ENCODE peak calls at places on chromosomes 1 and 21, in six cellular contexts. I is testis, U is body of pancreas, Q is IMR-90, Z is tibial artery, M is aorta. K is an unnamed sample.

GRCh38 chr1:64479874-64480273 is 9.9 kb downstream of the CACHD1 start:
- DNase-seq in I (no peak), U (no peak), Q (no peak), Z (no peak), M (no peak), K (no peak)

GRCh38 chr1:67945733-67946374 is 104.6 kb downstream of the DIRAS3 start:
- DNase-seq in I (no peak), U (no peak), Q (peak; percentile 16), Z (no peak), M (no peak), K (no peak)

GRCh38 chr21:36265431-36265830 is 54.6 kb upstream of the MORC3 start:
- DNase-seq in I (no peak), U (no peak), Q (no peak), Z (no peak), M (no peak), K (no peak)

GRCh38 chr1:16954579-16954978 is 25.8 kb downstream of the MFAP2 start:
- DNase-seq in I (no peak), U (no peak), Q (no peak), Z (no peak), M (no peak), K (no peak)

GRCh38 chr1:66217021-66217420 is 316.9 kb upstream of the SGIP1 start:
- DNase-seq in I (no peak), U (no peak), Q (peak; percentile 79), Z (no peak), M (no peak), K (no peak)

GRCh38 chr1:221093903-221094865 is 214.9 kb downstream of the HLX start:
- DNase-seq in I (no peak), U (no peak), Q (no peak), Z (no peak), M (no peak), K (no peak)

GRCh38 chr1:117541003-117541402 is 64.8 kb upstream of the TENT5C start:
- DNase-seq in I (no peak), U (peak; percentile 71), Q (no peak), Z (no peak), M (no peak), K (no peak)

GRCh38 chr21:35932232-35932911 is 128.0 kb downstream of the SETD4 start:
- DNase-seq in I (peak; percentile 52), U (peak; percentile 31), Q (peak; percentile 95), Z (peak; percentile 70), M (no peak), K (peak; percentile 37)

GRCh38 chr1:151398691-151399065 is 695 bp upstream of the PSMB4 start:
- DNase-seq in I (no peak), U (no peak), Q (no peak), Z (no peak), M (no peak), K (no peak)

GRCh38 chr1:161045749-161046573 is at the start of gene USF1:
- DNase-seq in I (peak; percentile 97), U (peak; percentile 95), Q (peak; percentile 95), Z (peak; percentile 97), M (peak; percentile 96), K (peak; percentile 93)

GRCh38 chr1:114342376-114342775 is 168.6 kb downstream of the TRIM33 start:
- DNase-seq in I (peak; percentile 23), U (no peak), Q (no peak), Z (no peak), M (no peak), K (no peak)

GRCh38 chr1:202701200-202701599 is 9.1 kb downstream of the SYT2 start:
- DNase-seq in I (no peak), U (no peak), Q (no peak), Z (no peak), M (no peak), K (no peak)

GRCh38 chr1:202698276-202698675 is 12.0 kb downstream of the SYT2 start:
- DNase-seq in I (no peak), U (no peak), Q (no peak), Z (no peak), M (no peak), K (no peak)

GRCh38 chr1:202697038-202697437 is 13.2 kb downstream of the SYT2 start:
- DNase-seq in I (no peak), U (peak; percentile 70), Q (no peak), Z (peak; percentile 45), M (peak; percentile 52), K (no peak)

GRCh38 chr1:202702088-202702487 is 8.2 kb downstream of the SYT2 start:
- DNase-seq in I (no peak), U (no peak), Q (no peak), Z (no peak), M (peak; percentile 23), K (no peak)

GRCh38 chr1:202700061-202700460 is 10.2 kb downstream of the SYT2 start:
- DNase-seq in I (no peak), U (no peak), Q (no peak), Z (no peak), M (peak; percentile 51), K (no peak)
- H3K36me3 ChIP-seq in I (no peaks in the 10 kb centered on the region), U (no peaks in the 10 kb centered on the region), Q (no peaks in the 10 kb centered on the region), Z (no peaks in the 10 kb centered on the region), M (no peaks in the 10 kb centered on the region), K (no peaks in the 10 kb centered on the region)

GRCh38 chr21:32321480-32321879 is 22.8 kb downstream of the MRAP start:
- DNase-seq in I (no peak), U (no peak), Q (no peak), Z (no peak), M (no peak), K (no peak)
- H3K36me3 ChIP-seq in I (no peaks in the 10 kb centered on the region), U (peaks cover 11% of the 10 kb centered on the region), Q (peaks cover 77% of the 10 kb centered on the region), Z (peaks cover 87% of the 10 kb centered on the region), M (peaks cover 11% of the 10 kb centered on the region), K (peaks cover 60% of the 10 kb centered on the region)

GRCh38 chr21:33256019-33256418 is 10.1 kb upstream of the IL10RB start:
- DNase-seq in I (no peak), U (no peak), Q (no peak), Z (no peak), M (no peak), K (no peak)
- H3K36me3 ChIP-seq in I (no peaks in the 10 kb centered on the region), U (peaks cover 4% of the 10 kb centered on the region), Q (peaks cover 35% of the 10 kb centered on the region), Z (peaks cover 27% of the 10 kb centered on the region), M (peaks cover 6% of the 10 kb centered on the region), K (peaks cover 31% of the 10 kb centered on the region)

GRCh38 chr1:225692517-225692879 is 39.6 kb upstream of the ENAH start:
- DNase-seq in I (no peak), U (no peak), Q (no peak), Z (peak; percentile 4), M (no peak), K (no peak)

GRCh38 chr1:225691861-225692516 is 39.1 kb upstream of the ENAH start:
- DNase-seq in I (no peak), U (no peak), Q (peak; percentile 76), Z (peak; percentile 24), M (no peak), K (no peak)

GRCh38 chr1:225691377-225691776 is 38.5 kb upstream of the ENAH start:
- DNase-seq in I (no peak), U (peak; percentile 48), Q (peak; percentile 39), Z (peak; percentile 45), M (no peak), K (no peak)

GRCh38 chr1:225694151-225694603 is 41.3 kb upstream of the ENAH start:
- DNase-seq in I (peak; percentile 26), U (peak; percentile 63), Q (peak; percentile 56), Z (peak; percentile 61), M (no peak), K (no peak)

DNA sequence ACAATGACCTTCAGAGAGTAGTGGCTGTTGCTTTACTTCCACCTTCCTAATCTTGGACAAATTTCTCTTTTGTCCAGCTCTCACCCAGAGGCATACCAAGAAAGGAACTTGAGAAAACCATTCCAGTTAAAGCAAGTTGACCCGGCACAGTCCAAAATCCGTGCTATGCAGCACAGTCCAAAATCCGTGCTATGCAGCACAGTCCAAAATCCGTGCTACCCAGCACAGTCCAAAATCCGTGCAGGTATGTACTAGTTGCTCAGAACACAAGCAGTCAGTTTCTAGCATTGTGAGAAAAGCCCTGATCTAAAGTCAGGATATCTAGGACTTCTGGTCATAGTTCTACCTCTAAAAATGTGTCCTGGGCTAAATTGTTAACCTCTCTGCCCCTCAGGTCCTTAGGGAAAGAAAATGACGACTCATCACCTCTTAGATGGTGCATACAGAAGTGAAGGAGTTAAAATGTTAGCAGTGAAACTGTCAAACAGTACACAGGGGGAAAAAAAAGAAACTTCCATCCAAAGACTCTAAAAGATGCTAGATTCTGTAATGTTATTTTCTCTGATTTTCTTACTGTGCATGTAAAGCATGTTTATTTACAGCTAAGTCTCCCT is 40.3 kb upstream of the ENAH start:
- DNase-seq in I (no peak), U (no peak), Q (no peak), Z (peak; percentile 33), M (no peak), K (no peak)
- H3K36me3 ChIP-seq in I (no peaks in the 10 kb centered on the region), U (no peaks in the 10 kb centered on the region), Q (no peaks in the 10 kb centered on the region), Z (no peaks in the 10 kb centered on the region), M (no peaks in the 10 kb centered on the region), K (no peaks in the 10 kb centered on the region)

DNA sequence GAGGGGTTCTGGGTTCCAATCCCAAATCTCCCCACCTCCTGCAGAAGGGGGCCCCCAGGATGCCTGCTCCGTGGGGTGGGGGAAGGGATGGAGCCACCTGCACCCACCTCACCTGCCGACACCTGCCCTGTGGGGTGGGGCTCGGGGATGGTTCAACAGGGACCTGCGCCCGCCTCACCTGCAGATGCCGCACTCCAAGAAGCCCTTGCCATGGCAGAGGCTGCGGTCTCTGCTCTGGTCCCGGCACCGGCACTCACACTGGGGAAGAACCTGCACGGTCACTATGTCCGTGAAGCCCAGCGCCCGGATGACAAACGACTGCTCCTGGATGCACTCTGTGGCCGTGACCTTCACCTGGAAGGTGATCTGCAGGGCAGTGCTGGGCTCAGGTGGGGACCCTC is 18.1 kb upstream of the PTTG1IP start:
- DNase-seq in I (no peak), U (no peak), Q (no peak), Z (no peak), M (no peak), K (no peak)
- H3K36me3 ChIP-seq in I (no peaks in the 10 kb centered on the region), U (no peaks in the 10 kb centered on the region), Q (no peaks in the 10 kb centered on the region), Z (no peaks in the 10 kb centered on the region), M (no peaks in the 10 kb centered on the region), K (peaks cover 15% of the 10 kb centered on the region)

GRCh38 chr21:33569986-33570385 is 18.5 kb downstream of the DONSON start:
- DNase-seq in I (no peak), U (no peak), Q (no peak), Z (no peak), M (no peak), K (no peak)

GRCh38 chr21:33567914-33568313 is 20.6 kb downstream of the DONSON start:
- DNase-seq in I (no peak), U (no peak), Q (no peak), Z (no peak), M (no peak), K (no peak)

GRCh38 chr21:33561373-33561772 is 18.5 kb downstream of the SON start:
- DNase-seq in I (no peak), U (no peak), Q (no peak), Z (no peak), M (no peak), K (no peak)

GRCh38 chr21:33562389-33562788 is 19.6 kb downstream of the SON start:
- DNase-seq in I (no peak), U (no peak), Q (no peak), Z (no peak), M (no peak), K (no peak)

DNA sequence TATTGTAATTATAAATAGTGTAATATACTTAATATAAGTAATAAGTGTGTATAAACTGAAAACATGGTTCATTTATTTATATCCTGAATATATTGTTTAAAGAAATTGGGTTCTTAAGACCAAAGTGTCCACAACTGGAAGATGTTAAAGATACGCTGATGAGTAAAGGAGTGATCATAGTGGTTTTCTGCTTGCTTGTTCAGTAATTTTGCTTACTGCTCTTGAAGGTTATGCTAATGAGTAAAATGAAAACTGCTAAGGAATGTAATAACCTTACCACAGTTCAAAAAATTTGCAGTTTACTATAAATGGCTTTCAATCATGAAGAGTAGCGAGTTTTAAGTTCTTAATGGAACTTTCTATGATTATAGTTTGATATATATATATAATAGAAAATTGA is 22.0 kb downstream of the DONSON start:
- DNase-seq in I (no peak), U (no peak), Q (peak; percentile 21), Z (no peak), M (no peak), K (no peak)
- H3K36me3 ChIP-seq in I (no peaks in the 10 kb centered on the region), U (peaks cover 5% of the 10 kb centered on the region), Q (peaks cover 32% of the 10 kb centered on the region), Z (peaks cover 52% of the 10 kb centered on the region), M (peaks cover 4% of the 10 kb centered on the region), K (peaks cover 6% of the 10 kb centered on the region)